ENCODE peak calls at places on chromosomes 4 and X, in four cellular contexts. H is tibial artery, B is thoracic aorta, N is fibroblast of mammary gland. L is an unnamed sample.

GRCh38 chrX:130994671-130995070 is 63.5 kb upstream of the ARHGAP36 start:
- DNase-seq in H (no peak), B (no peak), N (peak), L (no peak)

GRCh38 chrX:151763711-151764110 is 29.2 kb downstream of the CNGA2 start:
- DNase-seq in H (no peak), B (no peak), N (no peak), L (no peak)

GRCh38 chr4:32470087-32470585 is 1750.0 kb downstream of the PCDH7 start:
- DNase-seq in H (no peak), B (no peak), N (no peak), L (no peak)

GRCh38 chr4:60934896-60935295 is 265.2 kb upstream of the ADGRL3 start:
- DNase-seq in H (no peak), B (no peak), N (no peak), L (no peak)

GRCh38 chrX:114800719-114801118 is 216.7 kb downstream of the IL13RA2 start:
- DNase-seq in H (no peak), B (no peak), N (peak), L (no peak)

GRCh38 chr4:80365928-80366327 is 30.4 kb downstream of the CFAP299 start:
- DNase-seq in H (no peak), B (no peak), N (peak), L (no peak)

GRCh38 chrX:87167841-87168240 is 349.8 kb upstream of the KLHL4 start:
- DNase-seq in H (no peak), B (no peak), N (no peak), L (no peak)

GRCh38 chrX:74325130-74326059 is 21.4 kb downstream of the ZCCHC13 start:
- DNase-seq in H (no peak), B (no peak), N (no peak), L (no peak)

GRCh38 chr4:3007724-3008123 is 44.4 kb downstream of the GRK4 start:
- DNase-seq in H (no peak), B (no peak), N (no peak), L (no peak)

GRCh38 chr4:38166768-38167167 is 206.6 kb downstream of the PTTG2 start:
- DNase-seq in H (no peak), B (no peak), N (no peak), L (no peak)

GRCh38 chrX:17859609-17860178 is 1.4 kb downstream of the RAI2 start:
- DNase-seq in H (no peak), B (no peak), N (no peak), L (no peak)

GRCh38 chrX:29535212-29536162 is 679.9 kb upstream of the MAGEB2 start:
- DNase-seq in H (no peak), B (no peak), N (peak), L (no peak)

GRCh38 chr4:2482192-2482591 is 13.3 kb downstream of the RNF4 start:
- DNase-seq in H (no peak), B (no peak), N (no peak), L (no peak)

GRCh38 chr4:53644607-53645006 is 53.3 kb upstream of the LNX1 start:
- DNase-seq in H (no peak), B (no peak), N (no peak), L (no peak)

DNA sequence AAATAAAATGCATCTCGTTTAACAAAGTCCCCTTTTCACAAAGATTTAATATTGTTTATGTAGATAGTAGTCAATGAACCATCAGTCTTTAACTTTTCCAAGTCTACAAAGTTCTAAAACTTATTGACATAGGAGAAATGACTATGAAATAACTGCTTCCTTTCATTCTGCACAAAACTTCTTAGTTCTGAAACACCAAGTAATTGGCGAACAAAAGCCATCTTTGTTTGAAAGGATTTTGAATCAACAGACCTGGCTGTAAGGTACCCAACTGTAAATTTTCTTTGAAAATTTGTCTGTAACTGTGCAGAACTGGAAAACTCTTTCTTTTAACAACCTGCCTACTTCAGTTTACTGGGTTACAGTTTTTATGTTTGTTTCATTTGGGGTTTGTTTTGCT is 25.9 kb downstream of the LEF1 start:
- DNase-seq in H (no peak), B (no peak), N (no peak), L (no peak)
- TF ChIP-seq CTCF in H (no peak), B (no peak), N (no peak), L (no peak)

DNA sequence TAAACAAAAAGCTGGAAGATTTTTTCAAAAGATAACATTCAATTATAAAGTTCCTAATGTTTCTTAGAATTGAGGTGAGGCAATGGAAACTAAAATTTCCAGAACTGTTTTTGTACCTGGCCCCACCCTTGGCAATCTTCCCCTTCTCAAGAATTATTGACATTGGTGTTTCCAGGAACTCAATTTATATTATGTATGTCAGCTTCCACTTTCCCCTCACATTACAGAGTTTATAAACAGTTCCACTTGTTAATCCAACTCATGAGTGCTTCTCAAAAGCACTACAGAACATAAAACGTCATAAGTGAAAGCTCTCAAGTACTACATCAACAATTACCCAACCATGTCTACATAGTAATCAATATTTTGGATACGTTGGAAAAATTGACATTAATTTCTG is 107.4 kb downstream of the FAM13A start:
- DNase-seq in H (no peak), B (no peak), N (no peak), L (no peak)
- TF ChIP-seq CTCF in H (no peak), B (no peak), N (no peak), L (no peak)

GRCh38 chr4:102826890-102827673 is at the start of gene UBE2D3:
- DNase-seq in H (peak), B (peak), N (peak), L (peak)
- TF ChIP-seq CTCF in H (no peak), B (peak), N (no peak), L (no peak)

GRCh38 chr4:141375855-141376254 is 155.2 kb downstream of the ZNF330 start:
- DNase-seq in H (no peak), B (no peak), N (peak), L (no peak)
- TF ChIP-seq CTCF in H (no peak), B (no peak), N (peak), L (no peak)

L was measured in omental fat pad.